ENCODE peak calls at places on chromosomes 16 and 17, in eight cellular contexts. H is left ventricle myocardium inferior; K is endodermal cell; Q is CD4-positive, alpha-beta memory T cell; B is AG04450; J is H7; D is psoas muscle; M is iPS DF 6.9. G is an unnamed sample.

GRCh38 chr16:19898924-19899604 is 14.4 kb upstream of the GPRC5B start:
- DNase-seq in J (peak; percentile 79), B (no peak), Q (peak; percentile 29), D (no peak), M (no peak), H (no peak), K (peak; percentile 89), G (no peak)

GRCh38 chr16:55668337-55669281 is 12.8 kb downstream of the SLC6A2 start:
- DNase-seq in J (no peak), Q (no peak), B (no peak), D (peak; percentile 63), M (no peak), K (peak; percentile 85), H (no peak), G (peak; percentile 92)

GRCh38 chr17:63834431-63835166 is 7.1 kb upstream of the FTSJ3 start:
- DNase-seq in B (peak; percentile 48), K (peak; percentile 95), Q (peak; percentile 58), J (peak; percentile 86), D (peak; percentile 59), H (no peak), M (peak; percentile 58), G (no peak)

GRCh38 chr16:68401871-68402747 is 46.2 kb downstream of the SMPD3 start:
- DNase-seq in Q (no peak), B (no peak), D (no peak), M (no peak), H (no peak), K (no peak), J (no peak), G (no peak)

GRCh38 chr16:57165923-57166322 is 19.9 kb downstream of the PSME3IP1 start:
- DNase-seq in M (no peak), Q (no peak), J (no peak), K (no peak), B (no peak), H (no peak), D (no peak), G (peak; percentile 43)

GRCh38 chr16:66130296-66130910 is 236.1 kb upstream of the CDH5 start:
- DNase-seq in K (peak; percentile 53), M (no peak), B (peak; percentile 87), J (no peak), D (no peak), Q (no peak), H (no peak), G (no peak)

GRCh38 chr16:14364386-14365199 is 265.5 kb downstream of the PARN start:
- DNase-seq in D (no peak), Q (no peak), B (peak; percentile 36), J (peak; percentile 76), K (no peak), M (no peak), H (no peak), G (peak; percentile 74)

GRCh38 chr16:2335286-2335895 is 5.1 kb downstream of the ABCA3 start:
- DNase-seq in B (no peak), K (no peak), H (no peak), J (no peak), Q (no peak), D (no peak), M (no peak), G (no peak)

GRCh38 chr17:33521784-33522183 is 228.7 kb upstream of the ASIC2 start:
- DNase-seq in K (peak; percentile 94), H (no peak), M (no peak), D (no peak), Q (no peak), B (no peak), J (peak; percentile 91), G (no peak)

GRCh38 chr16:29974291-29975133 is 844 bp downstream of the TAOK2 start:
- DNase-seq in K (peak; percentile 64), D (no peak), J (peak; percentile 90), Q (peak; percentile 15), M (no peak), H (no peak), B (no peak), G (no peak)

GRCh38 chr16:69397821-69398521 is 12.2 kb upstream of the TERF2 start:
- DNase-seq in M (no peak), K (peak; percentile 87), Q (no peak), B (no peak), D (no peak), J (peak; percentile 56), H (no peak), G (peak; percentile 74)

GRCh38 chr17:41633498-41634197 is 9.3 kb upstream of the KRT17 start:
- DNase-seq in Q (no peak), K (no peak), H (no peak), D (no peak), B (no peak), M (no peak), J (no peak), G (no peak)

GRCh38 chr17:34163123-34163522 is 92.0 kb upstream of the CCL2 start:
- DNase-seq in H (no peak), M (no peak), D (no peak), Q (no peak), K (peak; percentile 43), B (no peak), J (no peak), G (no peak)

GRCh38 chr17:49715717-49716279 is 8.0 kb upstream of the SLC35B1 start:
- DNase-seq in B (no peak), H (no peak), J (no peak), K (no peak), M (no peak), D (no peak), Q (peak; percentile 84), G (no peak)

GRCh38 chr17:46772013-46772878 is 46.2 kb downstream of the WNT3 start:
- DNase-seq in Q (no peak), H (peak; percentile 35), J (peak; percentile 90), B (no peak), M (peak; percentile 85), D (peak; percentile 35), K (peak; percentile 97), G (no peak)

GRCh38 chr16:3488801-3489200 is 6.5 kb downstream of the C16orf90 start:
- DNase-seq in J (peak; percentile 12), B (no peak), K (no peak), Q (no peak), H (no peak), M (no peak), D (no peak), G (no peak)

GRCh38 chr16:69055003-69055402 is 50.5 kb upstream of the HAS3 start:
- DNase-seq in K (no peak), H (no peak), Q (no peak), J (no peak), B (no peak), M (no peak), D (no peak), G (peak; percentile 38)

GRCh38 chr17:79686476-79686875 is 44.3 kb upstream of the ENPP7 start:
- DNase-seq in D (no peak), K (no peak), M (no peak), H (no peak), Q (no peak), J (no peak), B (no peak), G (no peak)

GRCh38 chr16:67649494-67649931 is 4.6 kb downstream of the CARMIL2 start:
- DNase-seq in D (no peak), K (peak; percentile 97), H (no peak), M (no peak), Q (no peak), B (no peak), J (peak; percentile 99), G (no peak)

GRCh38 chr16:31427441-31428276 is 501 bp downstream of the COX6A2 start:
- DNase-seq in J (peak; percentile 69), K (peak; percentile 61), M (no peak), B (no peak), Q (peak; percentile 70), D (peak; percentile 80), H (peak; percentile 70), G (no peak)

DNA sequence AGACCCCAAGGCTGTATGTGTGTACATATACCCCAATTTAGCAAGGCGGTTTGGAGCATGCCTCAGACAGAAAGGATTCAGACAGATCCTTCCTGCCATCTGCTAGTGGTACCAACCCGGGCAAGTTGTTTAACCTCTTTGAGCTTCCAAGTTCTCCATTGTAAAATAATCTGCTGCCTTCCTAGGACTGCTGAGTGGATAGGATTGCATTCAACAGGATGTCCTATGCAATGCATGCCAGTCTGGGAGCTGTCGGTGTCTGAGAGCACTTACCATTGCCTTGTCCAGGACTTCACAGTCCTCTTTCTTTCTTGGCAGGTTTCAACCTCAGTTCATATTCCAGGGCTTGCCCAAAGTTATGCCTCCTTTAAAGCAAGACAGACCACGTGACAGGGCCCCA is 2.0 kb downstream of the CDH13 start:
- DNase-seq in Q (no peak), H (no peak), M (no peak), B (no peak), J (no peak), D (no peak), K (no peak), G (peak; percentile 35)
- H3K27me3 ChIP-seq in Q (peaks cover 20% of the 10 kb centered on the region), H (peaks cover 3% of the 10 kb centered on the region), M (peaks cover 23% of the 10 kb centered on the region), B (peaks cover 10% of the 10 kb centered on the region), J (peaks cover 46% of the 10 kb centered on the region), D (no peaks in the 10 kb centered on the region), K (peaks cover 56% of the 10 kb centered on the region), G (no peaks in the 10 kb centered on the region)

GRCh38 chr17:38559025-38559879 is 46.5 kb downstream of the SRCIN1 start:
- DNase-seq in H (peak; percentile 76), Q (peak; percentile 84), M (peak; percentile 90), D (peak; percentile 79), B (no peak), J (peak; percentile 98), K (peak; percentile 99), G (peak; percentile 85)
- H3K27me3 ChIP-seq in H (peaks cover 71% of the 10 kb centered on the region), Q (peaks cover 28% of the 10 kb centered on the region), M (peaks cover 42% of the 10 kb centered on the region), D (peaks cover 39% of the 10 kb centered on the region), B (peaks cover 75% of the 10 kb centered on the region), J (peaks cover 60% of the 10 kb centered on the region), K (peaks cover 79% of the 10 kb centered on the region), G (peaks cover 48% of the 10 kb centered on the region)

GRCh38 chr16:73046484-73047214 is 1.3 kb downstream of the ZFHX3 start:
- DNase-seq in Q (no peak), B (no peak), D (no peak), K (no peak), M (no peak), H (no peak), J (no peak), G (peak; percentile 43)

GRCh38 chr16:73047221-73047535 is 750 bp downstream of the ZFHX3 start:
- DNase-seq in H (no peak), M (no peak), Q (no peak), J (no peak), B (no peak), D (no peak), K (no peak), G (no peak)

GRCh38 chr16:73049051-73049910 is 1.4 kb upstream of the ZFHX3 start:
- DNase-seq in J (no peak), B (no peak), D (no peak), H (no peak), K (no peak), Q (no peak), M (no peak), G (no peak)

GRCh38 chr16:73048292-73049050 is 543 bp upstream of the ZFHX3 start:
- DNase-seq in D (peak; percentile 80), J (peak; percentile 56), K (no peak), M (no peak), B (no peak), Q (no peak), H (peak; percentile 78), G (no peak)

GRCh38 chr16:73047536-73048291 is at the start of gene ZFHX3:
- DNase-seq in Q (peak; percentile 33), K (peak; percentile 87), J (peak; percentile 83), D (peak; percentile 81), M (no peak), B (no peak), H (peak; percentile 79), G (no peak)
- H3K27me3 ChIP-seq in Q (peaks cover 4% of the 10 kb centered on the region), K (peaks cover 97% of the 10 kb centered on the region), J (peaks cover 79% of the 10 kb centered on the region), D (no peaks in the 10 kb centered on the region), M (peaks cover 67% of the 10 kb centered on the region), B (no peaks in the 10 kb centered on the region), H (no peaks in the 10 kb centered on the region), G (no peaks in the 10 kb centered on the region)

GRCh38 chr16:62088731-62089410 is 52.6 kb upstream of the CDH8 start:
- DNase-seq in H (no peak), M (no peak), D (no peak), Q (no peak), J (no peak), B (no peak), K (no peak), G (no peak)

GRCh38 chr16:62089715-62090114 is 53.5 kb upstream of the CDH8 start:
- DNase-seq in B (no peak), K (no peak), Q (no peak), J (no peak), H (no peak), D (no peak), M (no peak), G (no peak)
- H3K27me3 ChIP-seq in B (no peaks in the 10 kb centered on the region), K (no peaks in the 10 kb centered on the region), Q (no peaks in the 10 kb centered on the region), J (no peaks in the 10 kb centered on the region), H (no peaks in the 10 kb centered on the region), D (no peaks in the 10 kb centered on the region), M (no peaks in the 10 kb centered on the region), G (no peaks in the 10 kb centered on the region)

G was measured in foreskin keratinocyte.